ENCODE peak calls at places on chromosomes 7 and 10, in ten cellular contexts. One of them, this sample, is unnamed.

GRCh38 chr10:127906548-127907377 is at the start of gene PTPRE:
- DNase-seq in activated naive CD4-positive, alpha-beta T cell: peak; percentile 63
- DNase-seq in hippocampal formation: no peak
- DNase-seq in iris pigment epithelial cell: peak; percentile 73
- DNase-seq in dermis microvascular lymphatic vessel endothelial cell: no peak
- DNase-seq in endothelial cell: peak; percentile 87
- DNase-seq in stimulated activated naive B cell treated with anti-CD40 and anti-IgM and Interleukin-4, amounts not matched to agents 10 μg/mL and 1 μg/mL and 100 μg/mL, for 72 hours: peak; percentile 58
- DNase-seq in A673: peak; percentile 78
- DNase-seq in amniotic stem cell: no peak
- DNase-seq in naive thymus-derived CD8-positive, alpha-beta T cell: peak; percentile 39
- DNase-seq in this sample: peak; percentile 92

GRCh38 chr7:28709756-28710155 is 248.4 kb downstream of the TRIL start:
- DNase-seq in naive thymus-derived CD8-positive, alpha-beta T cell: no peak
- DNase-seq in amniotic stem cell: no peak
- DNase-seq in A673: no peak
- DNase-seq in hippocampal formation: no peak
- DNase-seq in stimulated activated naive B cell treated with anti-CD40 and anti-IgM and Interleukin-4, amounts not matched to agents 10 μg/mL and 1 μg/mL and 100 μg/mL, for 72 hours: no peak
- DNase-seq in iris pigment epithelial cell: no peak
- DNase-seq in activated naive CD4-positive, alpha-beta T cell: no peak
- DNase-seq in endothelial cell: no peak
- DNase-seq in dermis microvascular lymphatic vessel endothelial cell: no peak
- DNase-seq in this sample: no peak

GRCh38 chr7:159030490-159031134 is 114.1 kb downstream of the VIPR2 start:
- DNase-seq in amniotic stem cell: no peak
- DNase-seq in hippocampal formation: no peak
- DNase-seq in stimulated activated naive B cell treated with anti-CD40 and anti-IgM and Interleukin-4, amounts not matched to agents 10 μg/mL and 1 μg/mL and 100 μg/mL, for 72 hours: no peak
- DNase-seq in iris pigment epithelial cell: peak; percentile 22
- DNase-seq in dermis microvascular lymphatic vessel endothelial cell: no peak
- DNase-seq in naive thymus-derived CD8-positive, alpha-beta T cell: no peak
- DNase-seq in activated naive CD4-positive, alpha-beta T cell: no peak
- DNase-seq in A673: peak; percentile 31
- DNase-seq in endothelial cell: peak; percentile 69
- DNase-seq in this sample: peak; percentile 77

GRCh38 chr7:85630904-85631582 is 444.2 kb upstream of the SEMA3D start:
- DNase-seq in hippocampal formation: no peak
- DNase-seq in A673: no peak
- DNase-seq in stimulated activated naive B cell treated with anti-CD40 and anti-IgM and Interleukin-4, amounts not matched to agents 10 μg/mL and 1 μg/mL and 100 μg/mL, for 72 hours: no peak
- DNase-seq in endothelial cell: no peak
- DNase-seq in naive thymus-derived CD8-positive, alpha-beta T cell: no peak
- DNase-seq in activated naive CD4-positive, alpha-beta T cell: no peak
- DNase-seq in iris pigment epithelial cell: peak; percentile 52
- DNase-seq in dermis microvascular lymphatic vessel endothelial cell: no peak
- DNase-seq in amniotic stem cell: no peak
- DNase-seq in this sample: no peak

GRCh38 chr7:103810112-103810744 is 179.2 kb downstream of the RELN start:
- DNase-seq in A673: peak; percentile 3
- DNase-seq in stimulated activated naive B cell treated with anti-CD40 and anti-IgM and Interleukin-4, amounts not matched to agents 10 μg/mL and 1 μg/mL and 100 μg/mL, for 72 hours: no peak
- DNase-seq in hippocampal formation: no peak
- DNase-seq in iris pigment epithelial cell: no peak
- DNase-seq in amniotic stem cell: no peak
- DNase-seq in naive thymus-derived CD8-positive, alpha-beta T cell: no peak
- DNase-seq in endothelial cell: no peak
- DNase-seq in dermis microvascular lymphatic vessel endothelial cell: no peak
- DNase-seq in activated naive CD4-positive, alpha-beta T cell: no peak
- DNase-seq in this sample: no peak

GRCh38 chr7:12436896-12437535 is 33.4 kb upstream of the VWDE start:
- DNase-seq in activated naive CD4-positive, alpha-beta T cell: no peak
- DNase-seq in dermis microvascular lymphatic vessel endothelial cell: no peak
- DNase-seq in iris pigment epithelial cell: peak; percentile 82
- DNase-seq in endothelial cell: peak; percentile 17
- DNase-seq in stimulated activated naive B cell treated with anti-CD40 and anti-IgM and Interleukin-4, amounts not matched to agents 10 μg/mL and 1 μg/mL and 100 μg/mL, for 72 hours: no peak
- DNase-seq in hippocampal formation: peak; percentile 17
- DNase-seq in A673: peak; percentile 32
- DNase-seq in naive thymus-derived CD8-positive, alpha-beta T cell: no peak
- DNase-seq in amniotic stem cell: no peak
- DNase-seq in this sample: no peak

GRCh38 chr7:82598958-82599357 is 155.4 kb upstream of the CACNA2D1 start:
- DNase-seq in stimulated activated naive B cell treated with anti-CD40 and anti-IgM and Interleukin-4, amounts not matched to agents 10 μg/mL and 1 μg/mL and 100 μg/mL, for 72 hours: no peak
- DNase-seq in iris pigment epithelial cell: peak; percentile 92
- DNase-seq in activated naive CD4-positive, alpha-beta T cell: no peak
- DNase-seq in endothelial cell: no peak
- DNase-seq in dermis microvascular lymphatic vessel endothelial cell: no peak
- DNase-seq in hippocampal formation: no peak
- DNase-seq in A673: peak; percentile 28
- DNase-seq in amniotic stem cell: no peak
- DNase-seq in naive thymus-derived CD8-positive, alpha-beta T cell: no peak
- DNase-seq in this sample: no peak

GRCh38 chr7:106415433-106415832 is 130.7 kb upstream of the NAMPT start:
- DNase-seq in stimulated activated naive B cell treated with anti-CD40 and anti-IgM and Interleukin-4, amounts not matched to agents 10 μg/mL and 1 μg/mL and 100 μg/mL, for 72 hours: no peak
- DNase-seq in naive thymus-derived CD8-positive, alpha-beta T cell: no peak
- DNase-seq in A673: no peak
- DNase-seq in hippocampal formation: no peak
- DNase-seq in activated naive CD4-positive, alpha-beta T cell: no peak
- DNase-seq in iris pigment epithelial cell: peak; percentile 65
- DNase-seq in dermis microvascular lymphatic vessel endothelial cell: no peak
- DNase-seq in amniotic stem cell: no peak
- DNase-seq in endothelial cell: no peak
- DNase-seq in this sample: no peak

GRCh38 chr7:55206235-55207029 is 158.7 kb upstream of the LANCL2 start:
- DNase-seq in endothelial cell: no peak
- DNase-seq in A673: no peak
- DNase-seq in amniotic stem cell: no peak
- DNase-seq in activated naive CD4-positive, alpha-beta T cell: no peak
- DNase-seq in stimulated activated naive B cell treated with anti-CD40 and anti-IgM and Interleukin-4, amounts not matched to agents 10 μg/mL and 1 μg/mL and 100 μg/mL, for 72 hours: no peak
- DNase-seq in iris pigment epithelial cell: peak; percentile 44
- DNase-seq in naive thymus-derived CD8-positive, alpha-beta T cell: no peak
- DNase-seq in hippocampal formation: no peak
- DNase-seq in dermis microvascular lymphatic vessel endothelial cell: no peak
- DNase-seq in this sample: no peak

GRCh38 chr7:121019018-121019417 is 30.5 kb downstream of the CPED1 start:
- DNase-seq in stimulated activated naive B cell treated with anti-CD40 and anti-IgM and Interleukin-4, amounts not matched to agents 10 μg/mL and 1 μg/mL and 100 μg/mL, for 72 hours: no peak
- DNase-seq in activated naive CD4-positive, alpha-beta T cell: no peak
- DNase-seq in amniotic stem cell: no peak
- DNase-seq in naive thymus-derived CD8-positive, alpha-beta T cell: no peak
- DNase-seq in dermis microvascular lymphatic vessel endothelial cell: no peak
- DNase-seq in endothelial cell: no peak
- DNase-seq in hippocampal formation: no peak
- DNase-seq in iris pigment epithelial cell: peak; percentile 88
- DNase-seq in A673: peak; percentile 18
- DNase-seq in this sample: no peak

GRCh38 chr10:118596426-118597124 is 1.1 kb upstream of the PRLHR start:
- DNase-seq in A673: peak; percentile 39
- DNase-seq in dermis microvascular lymphatic vessel endothelial cell: no peak
- DNase-seq in endothelial cell: no peak
- DNase-seq in naive thymus-derived CD8-positive, alpha-beta T cell: no peak
- DNase-seq in activated naive CD4-positive, alpha-beta T cell: no peak
- DNase-seq in stimulated activated naive B cell treated with anti-CD40 and anti-IgM and Interleukin-4, amounts not matched to agents 10 μg/mL and 1 μg/mL and 100 μg/mL, for 72 hours: no peak
- DNase-seq in iris pigment epithelial cell: no peak
- DNase-seq in amniotic stem cell: no peak
- DNase-seq in hippocampal formation: no peak
- DNase-seq in this sample: no peak

GRCh38 chr7:102321351-102322201 is 34.7 kb downstream of the SPDYE6 start:
- DNase-seq in naive thymus-derived CD8-positive, alpha-beta T cell: no peak
- DNase-seq in dermis microvascular lymphatic vessel endothelial cell: no peak
- DNase-seq in stimulated activated naive B cell treated with anti-CD40 and anti-IgM and Interleukin-4, amounts not matched to agents 10 μg/mL and 1 μg/mL and 100 μg/mL, for 72 hours: no peak
- DNase-seq in A673: no peak
- DNase-seq in activated naive CD4-positive, alpha-beta T cell: no peak
- DNase-seq in amniotic stem cell: no peak
- DNase-seq in hippocampal formation: no peak
- DNase-seq in iris pigment epithelial cell: no peak
- DNase-seq in endothelial cell: peak; percentile 46
- DNase-seq in this sample: peak; percentile 47

GRCh38 chr10:5043716-5044115 is 40.1 kb upstream of the AKR1C2 start:
- DNase-seq in hippocampal formation: no peak
- DNase-seq in activated naive CD4-positive, alpha-beta T cell: no peak
- DNase-seq in dermis microvascular lymphatic vessel endothelial cell: no peak
- DNase-seq in stimulated activated naive B cell treated with anti-CD40 and anti-IgM and Interleukin-4, amounts not matched to agents 10 μg/mL and 1 μg/mL and 100 μg/mL, for 72 hours: no peak
- DNase-seq in endothelial cell: no peak
- DNase-seq in amniotic stem cell: no peak
- DNase-seq in iris pigment epithelial cell: peak; percentile 78
- DNase-seq in A673: peak; percentile 48
- DNase-seq in naive thymus-derived CD8-positive, alpha-beta T cell: no peak
- DNase-seq in this sample: no peak

GRCh38 chr7:131911112-131911511 is 354.7 kb upstream of the PODXL start:
- DNase-seq in dermis microvascular lymphatic vessel endothelial cell: no peak
- DNase-seq in A673: no peak
- DNase-seq in stimulated activated naive B cell treated with anti-CD40 and anti-IgM and Interleukin-4, amounts not matched to agents 10 μg/mL and 1 μg/mL and 100 μg/mL, for 72 hours: no peak
- DNase-seq in hippocampal formation: no peak
- DNase-seq in naive thymus-derived CD8-positive, alpha-beta T cell: no peak
- DNase-seq in amniotic stem cell: no peak
- DNase-seq in endothelial cell: no peak
- DNase-seq in activated naive CD4-positive, alpha-beta T cell: no peak
- DNase-seq in iris pigment epithelial cell: no peak
- DNase-seq in this sample: no peak

GRCh38 chr7:70392282-70392681 is 739.7 kb upstream of the GALNT17 start:
- DNase-seq in iris pigment epithelial cell: no peak
- DNase-seq in A673: no peak
- DNase-seq in hippocampal formation: no peak
- DNase-seq in activated naive CD4-positive, alpha-beta T cell: no peak
- DNase-seq in amniotic stem cell: no peak
- DNase-seq in endothelial cell: no peak
- DNase-seq in dermis microvascular lymphatic vessel endothelial cell: no peak
- DNase-seq in stimulated activated naive B cell treated with anti-CD40 and anti-IgM and Interleukin-4, amounts not matched to agents 10 μg/mL and 1 μg/mL and 100 μg/mL, for 72 hours: no peak
- DNase-seq in naive thymus-derived CD8-positive, alpha-beta T cell: no peak
- DNase-seq in this sample: no peak

GRCh38 chr10:58217612-58218011 is 50.1 kb downstream of the IPMK start:
- DNase-seq in hippocampal formation: no peak
- DNase-seq in naive thymus-derived CD8-positive, alpha-beta T cell: no peak
- DNase-seq in dermis microvascular lymphatic vessel endothelial cell: no peak
- DNase-seq in A673: no peak
- DNase-seq in stimulated activated naive B cell treated with anti-CD40 and anti-IgM and Interleukin-4, amounts not matched to agents 10 μg/mL and 1 μg/mL and 100 μg/mL, for 72 hours: no peak
- DNase-seq in endothelial cell: no peak
- DNase-seq in iris pigment epithelial cell: peak; percentile 61
- DNase-seq in activated naive CD4-positive, alpha-beta T cell: no peak
- DNase-seq in amniotic stem cell: no peak
- DNase-seq in this sample: no peak

GRCh38 chr10:77601488-77601887 is 36.1 kb downstream of the KCNMA1 start:
- DNase-seq in A673: no peak
- DNase-seq in naive thymus-derived CD8-positive, alpha-beta T cell: no peak
- DNase-seq in dermis microvascular lymphatic vessel endothelial cell: no peak
- DNase-seq in iris pigment epithelial cell: no peak
- DNase-seq in hippocampal formation: no peak
- DNase-seq in stimulated activated naive B cell treated with anti-CD40 and anti-IgM and Interleukin-4, amounts not matched to agents 10 μg/mL and 1 μg/mL and 100 μg/mL, for 72 hours: no peak
- DNase-seq in endothelial cell: no peak
- DNase-seq in amniotic stem cell: no peak
- DNase-seq in activated naive CD4-positive, alpha-beta T cell: no peak
- DNase-seq in this sample: no peak

GRCh38 chr10:6214612-6215011 is 11.9 kb downstream of the PFKFB3 start:
- DNase-seq in iris pigment epithelial cell: no peak
- DNase-seq in stimulated activated naive B cell treated with anti-CD40 and anti-IgM and Interleukin-4, amounts not matched to agents 10 μg/mL and 1 μg/mL and 100 μg/mL, for 72 hours: no peak
- DNase-seq in activated naive CD4-positive, alpha-beta T cell: no peak
- DNase-seq in dermis microvascular lymphatic vessel endothelial cell: no peak
- DNase-seq in A673: no peak
- DNase-seq in amniotic stem cell: no peak
- DNase-seq in hippocampal formation: no peak
- DNase-seq in endothelial cell: no peak
- DNase-seq in naive thymus-derived CD8-positive, alpha-beta T cell: no peak
- DNase-seq in this sample: peak; percentile 6

GRCh38 chr7:111074071-111074771 is 16.7 kb upstream of the LRRN3 start:
- DNase-seq in amniotic stem cell: no peak
- DNase-seq in stimulated activated naive B cell treated with anti-CD40 and anti-IgM and Interleukin-4, amounts not matched to agents 10 μg/mL and 1 μg/mL and 100 μg/mL, for 72 hours: no peak
- DNase-seq in iris pigment epithelial cell: no peak
- DNase-seq in endothelial cell: no peak
- DNase-seq in naive thymus-derived CD8-positive, alpha-beta T cell: no peak
- DNase-seq in activated naive CD4-positive, alpha-beta T cell: no peak
- DNase-seq in dermis microvascular lymphatic vessel endothelial cell: no peak
- DNase-seq in A673: no peak
- DNase-seq in hippocampal formation: no peak
- DNase-seq in this sample: no peak

GRCh38 chr10:12194752-12195271 is 879 bp downstream of the NUDT5 start:
- DNase-seq in A673: peak; percentile 45
- DNase-seq in amniotic stem cell: no peak
- DNase-seq in naive thymus-derived CD8-positive, alpha-beta T cell: no peak
- DNase-seq in activated naive CD4-positive, alpha-beta T cell: peak; percentile 22
- DNase-seq in endothelial cell: peak; percentile 17
- DNase-seq in hippocampal formation: no peak
- DNase-seq in stimulated activated naive B cell treated with anti-CD40 and anti-IgM and Interleukin-4, amounts not matched to agents 10 μg/mL and 1 μg/mL and 100 μg/mL, for 72 hours: no peak
- DNase-seq in iris pigment epithelial cell: peak; percentile 58
- DNase-seq in dermis microvascular lymphatic vessel endothelial cell: no peak
- DNase-seq in this sample: peak; percentile 60

GRCh38 chr7:117682681-117683385 is 190.4 kb downstream of the CTTNBP2 start:
- DNase-seq in iris pigment epithelial cell: peak; percentile 44
- DNase-seq in activated naive CD4-positive, alpha-beta T cell: no peak
- DNase-seq in dermis microvascular lymphatic vessel endothelial cell: no peak
- DNase-seq in hippocampal formation: no peak
- DNase-seq in naive thymus-derived CD8-positive, alpha-beta T cell: no peak
- DNase-seq in amniotic stem cell: no peak
- DNase-seq in A673: no peak
- DNase-seq in endothelial cell: no peak
- DNase-seq in stimulated activated naive B cell treated with anti-CD40 and anti-IgM and Interleukin-4, amounts not matched to agents 10 μg/mL and 1 μg/mL and 100 μg/mL, for 72 hours: no peak
- DNase-seq in this sample: no peak

GRCh38 chr10:28849821-28850220 is 172.5 kb downstream of the BAMBI start:
- DNase-seq in A673: no peak
- DNase-seq in hippocampal formation: no peak
- DNase-seq in naive thymus-derived CD8-positive, alpha-beta T cell: no peak
- DNase-seq in amniotic stem cell: no peak
- DNase-seq in dermis microvascular lymphatic vessel endothelial cell: no peak
- DNase-seq in stimulated activated naive B cell treated with anti-CD40 and anti-IgM and Interleukin-4, amounts not matched to agents 10 μg/mL and 1 μg/mL and 100 μg/mL, for 72 hours: no peak
- DNase-seq in iris pigment epithelial cell: no peak
- DNase-seq in endothelial cell: no peak
- DNase-seq in activated naive CD4-positive, alpha-beta T cell: no peak
- DNase-seq in this sample: no peak

GRCh38 chr7:121504478-121504877 is 108.4 kb upstream of the FAM3C start:
- DNase-seq in activated naive CD4-positive, alpha-beta T cell: no peak
- DNase-seq in hippocampal formation: no peak
- DNase-seq in iris pigment epithelial cell: peak; percentile 59
- DNase-seq in endothelial cell: no peak
- DNase-seq in dermis microvascular lymphatic vessel endothelial cell: no peak
- DNase-seq in amniotic stem cell: peak; percentile 68
- DNase-seq in stimulated activated naive B cell treated with anti-CD40 and anti-IgM and Interleukin-4, amounts not matched to agents 10 μg/mL and 1 μg/mL and 100 μg/mL, for 72 hours: no peak
- DNase-seq in A673: peak; percentile 49
- DNase-seq in naive thymus-derived CD8-positive, alpha-beta T cell: no peak
- DNase-seq in this sample: no peak

GRCh38 chr7:139753079-139753692 is 24.6 kb downstream of the HIPK2 start:
- DNase-seq in activated naive CD4-positive, alpha-beta T cell: no peak
- DNase-seq in stimulated activated naive B cell treated with anti-CD40 and anti-IgM and Interleukin-4, amounts not matched to agents 10 μg/mL and 1 μg/mL and 100 μg/mL, for 72 hours: no peak
- DNase-seq in hippocampal formation: no peak
- DNase-seq in endothelial cell: no peak
- DNase-seq in A673: no peak
- DNase-seq in iris pigment epithelial cell: peak; percentile 28
- DNase-seq in dermis microvascular lymphatic vessel endothelial cell: no peak
- DNase-seq in naive thymus-derived CD8-positive, alpha-beta T cell: no peak
- DNase-seq in amniotic stem cell: no peak
- DNase-seq in this sample: no peak

GRCh38 chr7:149719912-149720335 is 53.5 kb downstream of the ZNF467 start:
- DNase-seq in A673: no peak
- DNase-seq in amniotic stem cell: no peak
- DNase-seq in hippocampal formation: no peak
- DNase-seq in stimulated activated naive B cell treated with anti-CD40 and anti-IgM and Interleukin-4, amounts not matched to agents 10 μg/mL and 1 μg/mL and 100 μg/mL, for 72 hours: peak; percentile 16
- DNase-seq in naive thymus-derived CD8-positive, alpha-beta T cell: no peak
- DNase-seq in dermis microvascular lymphatic vessel endothelial cell: no peak
- DNase-seq in endothelial cell: no peak
- DNase-seq in iris pigment epithelial cell: no peak
- DNase-seq in activated naive CD4-positive, alpha-beta T cell: no peak
- DNase-seq in this sample: no peak

GRCh38 chr10:5684971-5685763 is 529 bp downstream of the TASOR2 start:
- DNase-seq in A673: peak; percentile 86
- DNase-seq in endothelial cell: peak; percentile 65
- DNase-seq in hippocampal formation: peak; percentile 62
- DNase-seq in iris pigment epithelial cell: peak; percentile 86
- DNase-seq in naive thymus-derived CD8-positive, alpha-beta T cell: peak; percentile 66
- DNase-seq in amniotic stem cell: peak; percentile 81
- DNase-seq in activated naive CD4-positive, alpha-beta T cell: peak; percentile 54
- DNase-seq in dermis microvascular lymphatic vessel endothelial cell: no peak
- DNase-seq in stimulated activated naive B cell treated with anti-CD40 and anti-IgM and Interleukin-4, amounts not matched to agents 10 μg/mL and 1 μg/mL and 100 μg/mL, for 72 hours: peak; percentile 85
- DNase-seq in this sample: peak; percentile 77

GRCh38 chr10:122258136-122259074 is 12.7 kb upstream of the BTBD16 start:
- DNase-seq in endothelial cell: no peak
- DNase-seq in A673: no peak
- DNase-seq in activated naive CD4-positive, alpha-beta T cell: no peak
- DNase-seq in stimulated activated naive B cell treated with anti-CD40 and anti-IgM and Interleukin-4, amounts not matched to agents 10 μg/mL and 1 μg/mL and 100 μg/mL, for 72 hours: no peak
- DNase-seq in amniotic stem cell: no peak
- DNase-seq in hippocampal formation: no peak
- DNase-seq in naive thymus-derived CD8-positive, alpha-beta T cell: no peak
- DNase-seq in dermis microvascular lymphatic vessel endothelial cell: no peak
- DNase-seq in iris pigment epithelial cell: peak; percentile 58
- DNase-seq in this sample: no peak

GRCh38 chr7:22667562-22668239 is 59.3 kb upstream of the IL6 start:
- DNase-seq in hippocampal formation: no peak
- DNase-seq in iris pigment epithelial cell: peak; percentile 91
- DNase-seq in dermis microvascular lymphatic vessel endothelial cell: no peak
- DNase-seq in A673: no peak
- DNase-seq in activated naive CD4-positive, alpha-beta T cell: no peak
- DNase-seq in naive thymus-derived CD8-positive, alpha-beta T cell: no peak
- DNase-seq in stimulated activated naive B cell treated with anti-CD40 and anti-IgM and Interleukin-4, amounts not matched to agents 10 μg/mL and 1 μg/mL and 100 μg/mL, for 72 hours: no peak
- DNase-seq in amniotic stem cell: peak; percentile 59
- DNase-seq in endothelial cell: no peak
- DNase-seq in this sample: no peak

This sample was measured in left ventricle myocardium superior.